ENCODE peak calls at places on chromosomes 2 and 18, in five cellular contexts. One of them, this sample, is unnamed.

GRCh38 chr2:237895544-237896506 is 36.4 kb downstream of the RAMP1 start:
- DNase-seq in A549: no peak
- DNase-seq in right cardiac atrium: peak; percentile 88
- DNase-seq in OCI-LY7: no peak
- DNase-seq in epithelial cell of prostate: no peak
- DNase-seq in this sample: peak; percentile 62

GRCh38 chr18:25423267-25423666 is 71.3 kb upstream of the ZNF521 start:
- DNase-seq in A549: no peak
- DNase-seq in right cardiac atrium: no peak
- DNase-seq in OCI-LY7: no peak
- DNase-seq in epithelial cell of prostate: no peak
- DNase-seq in this sample: no peak

GRCh38 chr2:185245806-185246205 is 492.8 kb upstream of the FSIP2 start:
- DNase-seq in A549: no peak
- DNase-seq in right cardiac atrium: no peak
- DNase-seq in OCI-LY7: no peak
- DNase-seq in epithelial cell of prostate: no peak
- DNase-seq in this sample: no peak

GRCh38 chr2:30038419-30038818 is 108.4 kb upstream of the YPEL5 start:
- DNase-seq in A549: no peak
- DNase-seq in right cardiac atrium: no peak
- DNase-seq in OCI-LY7: no peak
- DNase-seq in epithelial cell of prostate: no peak
- DNase-seq in this sample: peak; percentile 6

GRCh38 chr2:57906152-57906732 is 140.4 kb upstream of the VRK2 start:
- DNase-seq in A549: peak; percentile 81
- DNase-seq in right cardiac atrium: no peak
- DNase-seq in OCI-LY7: peak; percentile 30
- DNase-seq in epithelial cell of prostate: no peak
- DNase-seq in this sample: peak; percentile 28

GRCh38 chr2:85697096-85697495 is 2.9 kb downstream of the GNLY start:
- DNase-seq in A549: no peak
- DNase-seq in right cardiac atrium: no peak
- DNase-seq in OCI-LY7: no peak
- DNase-seq in epithelial cell of prostate: no peak
- DNase-seq in this sample: no peak

GRCh38 chr2:172693037-172693436 is 42.6 kb upstream of the RAPGEF4 start:
- DNase-seq in A549: peak; percentile 93
- DNase-seq in right cardiac atrium: peak; percentile 77
- DNase-seq in OCI-LY7: no peak
- DNase-seq in epithelial cell of prostate: peak; percentile 95
- DNase-seq in this sample: peak; percentile 97

GRCh38 chr2:85987266-85988178 is 98.7 kb upstream of the ST3GAL5 start:
- DNase-seq in A549: no peak
- DNase-seq in right cardiac atrium: peak; percentile 63
- DNase-seq in OCI-LY7: no peak
- DNase-seq in epithelial cell of prostate: no peak
- DNase-seq in this sample: no peak

GRCh38 chr2:80459028-80459427 is 154.5 kb upstream of the LRRTM1 start:
- DNase-seq in A549: no peak
- DNase-seq in right cardiac atrium: no peak
- DNase-seq in OCI-LY7: no peak
- DNase-seq in epithelial cell of prostate: peak; percentile 56
- DNase-seq in this sample: no peak

GRCh38 chr2:164719996-164720941 is 99.0 kb upstream of the GRB14 start:
- DNase-seq in A549: no peak
- DNase-seq in right cardiac atrium: no peak
- DNase-seq in OCI-LY7: no peak
- DNase-seq in epithelial cell of prostate: no peak
- DNase-seq in this sample: peak; percentile 69

GRCh38 chr2:49616800-49617199 is 462.5 kb upstream of the FSHR start:
- DNase-seq in A549: peak; percentile 44
- DNase-seq in right cardiac atrium: no peak
- DNase-seq in OCI-LY7: peak; percentile 4
- DNase-seq in epithelial cell of prostate: no peak
- DNase-seq in this sample: peak; percentile 16

GRCh38 chr18:61908661-61909060 is 15.9 kb upstream of the RNF152 start:
- DNase-seq in A549: no peak
- DNase-seq in right cardiac atrium: no peak
- DNase-seq in OCI-LY7: no peak
- DNase-seq in epithelial cell of prostate: peak; percentile 44
- DNase-seq in this sample: peak; percentile 93

GRCh38 chr2:207617011-207617671 is 8.1 kb downstream of the METTL21A start:
- DNase-seq in A549: peak; percentile 64
- DNase-seq in right cardiac atrium: no peak
- DNase-seq in OCI-LY7: no peak
- DNase-seq in epithelial cell of prostate: peak; percentile 37
- DNase-seq in this sample: peak; percentile 60

GRCh38 chr2:23705771-23706612 is 220.9 kb downstream of the ATAD2B start:
- DNase-seq in A549: no peak
- DNase-seq in right cardiac atrium: no peak
- DNase-seq in OCI-LY7: no peak
- DNase-seq in epithelial cell of prostate: no peak
- DNase-seq in this sample: no peak

GRCh38 chr2:175036582-175037018 is 31.4 kb upstream of the CHN1 start:
- DNase-seq in A549: peak; percentile 41
- DNase-seq in right cardiac atrium: no peak
- DNase-seq in OCI-LY7: peak; percentile 52
- DNase-seq in epithelial cell of prostate: no peak
- DNase-seq in this sample: no peak

GRCh38 chr2:102358496-102358895 is 2.9 kb downstream of the IL18R1 start:
- DNase-seq in A549: no peak
- DNase-seq in right cardiac atrium: no peak
- DNase-seq in OCI-LY7: no peak
- DNase-seq in epithelial cell of prostate: no peak
- DNase-seq in this sample: no peak

GRCh38 chr2:176105078-176105726 is 1.9 kb upstream of the HOXD11 start:
- DNase-seq in A549: no peak
- DNase-seq in right cardiac atrium: no peak
- DNase-seq in OCI-LY7: no peak
- DNase-seq in epithelial cell of prostate: no peak
- DNase-seq in this sample: no peak
- H3K27ac ChIP-seq in A549: peak overlapping the region; percentile 90
- H3K27ac ChIP-seq in right cardiac atrium: no peak overlapping the region
- H3K27ac ChIP-seq in OCI-LY7: no peak overlapping the region
- H3K27ac ChIP-seq in epithelial cell of prostate: peak overlapping the region; percentile 98
- H3K27ac ChIP-seq in this sample: no peak overlapping the region

GRCh38 chr2:152718909-152719645 is 657 bp downstream of the ARL6IP6 start:
- DNase-seq in A549: peak; percentile 78
- DNase-seq in right cardiac atrium: no peak
- DNase-seq in OCI-LY7: peak; percentile 81
- DNase-seq in epithelial cell of prostate: no peak
- DNase-seq in this sample: peak; percentile 83
- H3K27ac ChIP-seq in A549: peak overlapping the region; percentile 97
- H3K27ac ChIP-seq in right cardiac atrium: peak overlapping the region; percentile 91
- H3K27ac ChIP-seq in OCI-LY7: peak overlapping the region; percentile 89
- H3K27ac ChIP-seq in epithelial cell of prostate: peak overlapping the region; percentile 91
- H3K27ac ChIP-seq in this sample: peak overlapping the region; percentile 91

GRCh38 chr2:26693287-26693849 is 846 bp downstream of the KCNK3 start:
- DNase-seq in A549: no peak
- DNase-seq in right cardiac atrium: peak; percentile 73
- DNase-seq in OCI-LY7: no peak
- DNase-seq in epithelial cell of prostate: no peak
- DNase-seq in this sample: no peak
- H3K27ac ChIP-seq in A549: peak overlapping the region; percentile 40
- H3K27ac ChIP-seq in right cardiac atrium: peak overlapping the region; percentile 20
- H3K27ac ChIP-seq in OCI-LY7: no peak overlapping the region
- H3K27ac ChIP-seq in epithelial cell of prostate: no peak overlapping the region
- H3K27ac ChIP-seq in this sample: no peak overlapping the region

GRCh38 chr2:205748660-205749059 is 66.4 kb downstream of the NRP2 start:
- DNase-seq in A549: peak; percentile 85
- DNase-seq in right cardiac atrium: no peak
- DNase-seq in OCI-LY7: no peak
- DNase-seq in epithelial cell of prostate: peak; percentile 88
- DNase-seq in this sample: peak; percentile 96
- H3K27ac ChIP-seq in A549: peak overlapping the region; percentile 94
- H3K27ac ChIP-seq in right cardiac atrium: no peak overlapping the region
- H3K27ac ChIP-seq in OCI-LY7: no peak overlapping the region
- H3K27ac ChIP-seq in epithelial cell of prostate: peak overlapping the region; percentile 91
- H3K27ac ChIP-seq in this sample: peak overlapping the region; percentile 93

This sample was measured in mammary epithelial cell.